ENCODE peak calls at places on chromosomes 6 and 20, in ten cellular contexts. One of them, this sample, is unnamed.
A peak's percentile ranks its signal among the peaks of the same experiment; 100 is the strongest.

GRCh38 chr20:48630342-48631075 is 197.3 kb downstream of the PREX1 start:
- DNase-seq in brain microvascular endothelial cell: no peak
- DNase-seq in GM23248: no peak
- DNase-seq in activated CD8-positive, alpha-beta T cell treated with anti-CD3 and anti-CD28 coated beads for 36 hours: no peak
- DNase-seq in activated effector memory CD4-positive, alpha-beta T cell treated with anti-CD3 and anti-CD28 coated beads, Interleukin-2, amount 50 U/mL, for 16 hours: no peak
- DNase-seq in MCF 10A: no peak
- DNase-seq in GOT3: no peak
- DNase-seq in naive thymus-derived CD4-positive, alpha-beta T cell: no peak
- DNase-seq in OCI-LY7: no peak
- DNase-seq in B cell: peak; percentile 29
- DNase-seq in this sample: no peak

GRCh38 chr6:137304020-137304780 is 85.0 kb upstream of the IFNGR1 start:
- DNase-seq in activated effector memory CD4-positive, alpha-beta T cell treated with anti-CD3 and anti-CD28 coated beads, Interleukin-2, amount 50 U/mL, for 16 hours: no peak
- DNase-seq in GM23248: no peak
- DNase-seq in OCI-LY7: no peak
- DNase-seq in naive thymus-derived CD4-positive, alpha-beta T cell: no peak
- DNase-seq in brain microvascular endothelial cell: no peak
- DNase-seq in activated CD8-positive, alpha-beta T cell treated with anti-CD3 and anti-CD28 coated beads for 36 hours: peak; percentile 10
- DNase-seq in MCF 10A: no peak
- DNase-seq in GOT3: no peak
- DNase-seq in B cell: no peak
- DNase-seq in this sample: no peak

GRCh38 chr6:26016326-26017275 is 54.0 kb downstream of the TRIM38 start:
- DNase-seq in brain microvascular endothelial cell: no peak
- DNase-seq in activated CD8-positive, alpha-beta T cell treated with anti-CD3 and anti-CD28 coated beads for 36 hours: no peak
- DNase-seq in B cell: no peak
- DNase-seq in MCF 10A: peak; percentile 47
- DNase-seq in GOT3: no peak
- DNase-seq in activated effector memory CD4-positive, alpha-beta T cell treated with anti-CD3 and anti-CD28 coated beads, Interleukin-2, amount 50 U/mL, for 16 hours: no peak
- DNase-seq in naive thymus-derived CD4-positive, alpha-beta T cell: no peak
- DNase-seq in OCI-LY7: no peak
- DNase-seq in GM23248: peak; percentile 55
- DNase-seq in this sample: no peak

GRCh38 chr6:112579601-112580000 is 232.5 kb downstream of the RFPL4B start:
- DNase-seq in B cell: no peak
- DNase-seq in GM23248: no peak
- DNase-seq in activated CD8-positive, alpha-beta T cell treated with anti-CD3 and anti-CD28 coated beads for 36 hours: no peak
- DNase-seq in brain microvascular endothelial cell: no peak
- DNase-seq in OCI-LY7: no peak
- DNase-seq in naive thymus-derived CD4-positive, alpha-beta T cell: no peak
- DNase-seq in GOT3: no peak
- DNase-seq in MCF 10A: peak; percentile 39
- DNase-seq in activated effector memory CD4-positive, alpha-beta T cell treated with anti-CD3 and anti-CD28 coated beads, Interleukin-2, amount 50 U/mL, for 16 hours: no peak
- DNase-seq in this sample: no peak

GRCh38 chr20:17803765-17804164 is 104.0 kb downstream of the BANF2 start:
- DNase-seq in naive thymus-derived CD4-positive, alpha-beta T cell: no peak
- DNase-seq in brain microvascular endothelial cell: no peak
- DNase-seq in OCI-LY7: no peak
- DNase-seq in GM23248: no peak
- DNase-seq in activated effector memory CD4-positive, alpha-beta T cell treated with anti-CD3 and anti-CD28 coated beads, Interleukin-2, amount 50 U/mL, for 16 hours: no peak
- DNase-seq in B cell: no peak
- DNase-seq in activated CD8-positive, alpha-beta T cell treated with anti-CD3 and anti-CD28 coated beads for 36 hours: no peak
- DNase-seq in MCF 10A: no peak
- DNase-seq in GOT3: no peak
- DNase-seq in this sample: no peak

GRCh38 chr6:39411465-39411864 is 89.0 kb upstream of the KCNK16 start:
- DNase-seq in OCI-LY7: no peak
- DNase-seq in B cell: no peak
- DNase-seq in MCF 10A: peak; percentile 10
- DNase-seq in brain microvascular endothelial cell: peak; percentile 69
- DNase-seq in activated effector memory CD4-positive, alpha-beta T cell treated with anti-CD3 and anti-CD28 coated beads, Interleukin-2, amount 50 U/mL, for 16 hours: no peak
- DNase-seq in naive thymus-derived CD4-positive, alpha-beta T cell: no peak
- DNase-seq in activated CD8-positive, alpha-beta T cell treated with anti-CD3 and anti-CD28 coated beads for 36 hours: no peak
- DNase-seq in GOT3: no peak
- DNase-seq in GM23248: peak; percentile 81
- DNase-seq in this sample: no peak

GRCh38 chr20:58845706-58846105 is 5.0 kb downstream of the GNAS-AS1 start:
- DNase-seq in activated effector memory CD4-positive, alpha-beta T cell treated with anti-CD3 and anti-CD28 coated beads, Interleukin-2, amount 50 U/mL, for 16 hours: no peak
- DNase-seq in GM23248: no peak
- DNase-seq in GOT3: no peak
- DNase-seq in activated CD8-positive, alpha-beta T cell treated with anti-CD3 and anti-CD28 coated beads for 36 hours: no peak
- DNase-seq in OCI-LY7: no peak
- DNase-seq in brain microvascular endothelial cell: no peak
- DNase-seq in naive thymus-derived CD4-positive, alpha-beta T cell: no peak
- DNase-seq in B cell: no peak
- DNase-seq in MCF 10A: no peak
- DNase-seq in this sample: no peak

GRCh38 chr6:163780993-163781392 is 366.5 kb downstream of the QKI start:
- DNase-seq in B cell: no peak
- DNase-seq in activated CD8-positive, alpha-beta T cell treated with anti-CD3 and anti-CD28 coated beads for 36 hours: no peak
- DNase-seq in naive thymus-derived CD4-positive, alpha-beta T cell: no peak
- DNase-seq in OCI-LY7: no peak
- DNase-seq in GM23248: no peak
- DNase-seq in activated effector memory CD4-positive, alpha-beta T cell treated with anti-CD3 and anti-CD28 coated beads, Interleukin-2, amount 50 U/mL, for 16 hours: no peak
- DNase-seq in GOT3: no peak
- DNase-seq in brain microvascular endothelial cell: no peak
- DNase-seq in MCF 10A: no peak
- DNase-seq in this sample: no peak

GRCh38 chr6:159929819-159930218 is 39.0 kb downstream of the MAS1 start:
- DNase-seq in B cell: no peak
- DNase-seq in OCI-LY7: no peak
- DNase-seq in activated CD8-positive, alpha-beta T cell treated with anti-CD3 and anti-CD28 coated beads for 36 hours: peak; percentile 37
- DNase-seq in GM23248: no peak
- DNase-seq in activated effector memory CD4-positive, alpha-beta T cell treated with anti-CD3 and anti-CD28 coated beads, Interleukin-2, amount 50 U/mL, for 16 hours: peak; percentile 87
- DNase-seq in GOT3: no peak
- DNase-seq in brain microvascular endothelial cell: no peak
- DNase-seq in naive thymus-derived CD4-positive, alpha-beta T cell: no peak
- DNase-seq in MCF 10A: peak; percentile 38
- DNase-seq in this sample: no peak

GRCh38 chr6:155162682-155163081 is 101.1 kb upstream of the CLDN20 start:
- DNase-seq in activated CD8-positive, alpha-beta T cell treated with anti-CD3 and anti-CD28 coated beads for 36 hours: no peak
- DNase-seq in GM23248: no peak
- DNase-seq in naive thymus-derived CD4-positive, alpha-beta T cell: no peak
- DNase-seq in GOT3: no peak
- DNase-seq in activated effector memory CD4-positive, alpha-beta T cell treated with anti-CD3 and anti-CD28 coated beads, Interleukin-2, amount 50 U/mL, for 16 hours: no peak
- DNase-seq in OCI-LY7: no peak
- DNase-seq in MCF 10A: no peak
- DNase-seq in B cell: no peak
- DNase-seq in brain microvascular endothelial cell: no peak
- DNase-seq in this sample: no peak

GRCh38 chr20:41669708-41670263 is 51.6 kb upstream of the CHD6 start:
- DNase-seq in MCF 10A: no peak
- DNase-seq in GOT3: no peak
- DNase-seq in brain microvascular endothelial cell: no peak
- DNase-seq in B cell: no peak
- DNase-seq in activated effector memory CD4-positive, alpha-beta T cell treated with anti-CD3 and anti-CD28 coated beads, Interleukin-2, amount 50 U/mL, for 16 hours: no peak
- DNase-seq in OCI-LY7: no peak
- DNase-seq in GM23248: peak; percentile 3
- DNase-seq in activated CD8-positive, alpha-beta T cell treated with anti-CD3 and anti-CD28 coated beads for 36 hours: no peak
- DNase-seq in naive thymus-derived CD4-positive, alpha-beta T cell: no peak
- DNase-seq in this sample: no peak

GRCh38 chr6:54282186-54282585 is 26.1 kb upstream of the TINAG start:
- DNase-seq in activated CD8-positive, alpha-beta T cell treated with anti-CD3 and anti-CD28 coated beads for 36 hours: no peak
- DNase-seq in naive thymus-derived CD4-positive, alpha-beta T cell: no peak
- DNase-seq in B cell: no peak
- DNase-seq in GOT3: no peak
- DNase-seq in activated effector memory CD4-positive, alpha-beta T cell treated with anti-CD3 and anti-CD28 coated beads, Interleukin-2, amount 50 U/mL, for 16 hours: no peak
- DNase-seq in OCI-LY7: no peak
- DNase-seq in MCF 10A: no peak
- DNase-seq in brain microvascular endothelial cell: peak; percentile 30
- DNase-seq in GM23248: peak; percentile 83
- DNase-seq in this sample: no peak

GRCh38 chr6:41338654-41339053 is 3.2 kb downstream of the NCR2 start:
- DNase-seq in brain microvascular endothelial cell: no peak
- DNase-seq in GM23248: no peak
- DNase-seq in activated CD8-positive, alpha-beta T cell treated with anti-CD3 and anti-CD28 coated beads for 36 hours: no peak
- DNase-seq in MCF 10A: no peak
- DNase-seq in OCI-LY7: no peak
- DNase-seq in B cell: no peak
- DNase-seq in naive thymus-derived CD4-positive, alpha-beta T cell: no peak
- DNase-seq in GOT3: no peak
- DNase-seq in activated effector memory CD4-positive, alpha-beta T cell treated with anti-CD3 and anti-CD28 coated beads, Interleukin-2, amount 50 U/mL, for 16 hours: no peak
- DNase-seq in this sample: no peak

GRCh38 chr6:135909737-135910387 is 58.4 kb downstream of the PDE7B start:
- DNase-seq in MCF 10A: peak; percentile 83
- DNase-seq in activated CD8-positive, alpha-beta T cell treated with anti-CD3 and anti-CD28 coated beads for 36 hours: peak; percentile 74
- DNase-seq in brain microvascular endothelial cell: peak; percentile 35
- DNase-seq in OCI-LY7: peak; percentile 59
- DNase-seq in GM23248: peak; percentile 57
- DNase-seq in GOT3: no peak
- DNase-seq in B cell: peak; percentile 51
- DNase-seq in naive thymus-derived CD4-positive, alpha-beta T cell: peak; percentile 73
- DNase-seq in activated effector memory CD4-positive, alpha-beta T cell treated with anti-CD3 and anti-CD28 coated beads, Interleukin-2, amount 50 U/mL, for 16 hours: peak; percentile 64
- DNase-seq in this sample: no peak

GRCh38 chr6:33761922-33762629 is 15.4 kb upstream of the IP6K3 start:
- DNase-seq in brain microvascular endothelial cell: peak; percentile 22
- DNase-seq in activated CD8-positive, alpha-beta T cell treated with anti-CD3 and anti-CD28 coated beads for 36 hours: peak; percentile 68
- DNase-seq in GM23248: peak; percentile 56
- DNase-seq in OCI-LY7: peak; percentile 52
- DNase-seq in activated effector memory CD4-positive, alpha-beta T cell treated with anti-CD3 and anti-CD28 coated beads, Interleukin-2, amount 50 U/mL, for 16 hours: peak; percentile 70
- DNase-seq in MCF 10A: peak; percentile 75
- DNase-seq in GOT3: no peak
- DNase-seq in B cell: no peak
- DNase-seq in naive thymus-derived CD4-positive, alpha-beta T cell: peak; percentile 32
- DNase-seq in this sample: peak; percentile 33

GRCh38 chr20:50359607-50360217 is 150.5 kb upstream of the PTPN1 start:
- DNase-seq in OCI-LY7: no peak
- DNase-seq in naive thymus-derived CD4-positive, alpha-beta T cell: no peak
- DNase-seq in MCF 10A: no peak
- DNase-seq in activated CD8-positive, alpha-beta T cell treated with anti-CD3 and anti-CD28 coated beads for 36 hours: no peak
- DNase-seq in GM23248: no peak
- DNase-seq in B cell: no peak
- DNase-seq in GOT3: no peak
- DNase-seq in brain microvascular endothelial cell: no peak
- DNase-seq in activated effector memory CD4-positive, alpha-beta T cell treated with anti-CD3 and anti-CD28 coated beads, Interleukin-2, amount 50 U/mL, for 16 hours: no peak
- DNase-seq in this sample: no peak

GRCh38 chr6:44635486-44635885 is 248.0 kb downstream of the CDC5L start:
- DNase-seq in B cell: no peak
- DNase-seq in naive thymus-derived CD4-positive, alpha-beta T cell: no peak
- DNase-seq in GOT3: no peak
- DNase-seq in activated CD8-positive, alpha-beta T cell treated with anti-CD3 and anti-CD28 coated beads for 36 hours: no peak
- DNase-seq in brain microvascular endothelial cell: no peak
- DNase-seq in OCI-LY7: no peak
- DNase-seq in activated effector memory CD4-positive, alpha-beta T cell treated with anti-CD3 and anti-CD28 coated beads, Interleukin-2, amount 50 U/mL, for 16 hours: no peak
- DNase-seq in GM23248: no peak
- DNase-seq in MCF 10A: no peak
- DNase-seq in this sample: no peak

GRCh38 chr20:31859266-31859997 is 10.9 kb downstream of the DUSP15 start:
- DNase-seq in GM23248: no peak
- DNase-seq in GOT3: no peak
- DNase-seq in B cell: no peak
- DNase-seq in activated CD8-positive, alpha-beta T cell treated with anti-CD3 and anti-CD28 coated beads for 36 hours: no peak
- DNase-seq in OCI-LY7: no peak
- DNase-seq in MCF 10A: no peak
- DNase-seq in activated effector memory CD4-positive, alpha-beta T cell treated with anti-CD3 and anti-CD28 coated beads, Interleukin-2, amount 50 U/mL, for 16 hours: peak; percentile 56
- DNase-seq in brain microvascular endothelial cell: no peak
- DNase-seq in naive thymus-derived CD4-positive, alpha-beta T cell: no peak
- DNase-seq in this sample: no peak

GRCh38 chr20:53194310-53194709 is 222.2 kb downstream of the TSHZ2 start:
- DNase-seq in MCF 10A: no peak
- DNase-seq in GM23248: no peak
- DNase-seq in OCI-LY7: no peak
- DNase-seq in naive thymus-derived CD4-positive, alpha-beta T cell: no peak
- DNase-seq in activated CD8-positive, alpha-beta T cell treated with anti-CD3 and anti-CD28 coated beads for 36 hours: no peak
- DNase-seq in GOT3: no peak
- DNase-seq in B cell: no peak
- DNase-seq in brain microvascular endothelial cell: no peak
- DNase-seq in activated effector memory CD4-positive, alpha-beta T cell treated with anti-CD3 and anti-CD28 coated beads, Interleukin-2, amount 50 U/mL, for 16 hours: no peak
- DNase-seq in this sample: no peak

GRCh38 chr6:134426623-134427022 is 108.7 kb upstream of the SGK1 start:
- DNase-seq in brain microvascular endothelial cell: no peak
- DNase-seq in GM23248: no peak
- DNase-seq in GOT3: no peak
- DNase-seq in naive thymus-derived CD4-positive, alpha-beta T cell: no peak
- DNase-seq in activated CD8-positive, alpha-beta T cell treated with anti-CD3 and anti-CD28 coated beads for 36 hours: no peak
- DNase-seq in MCF 10A: no peak
- DNase-seq in activated effector memory CD4-positive, alpha-beta T cell treated with anti-CD3 and anti-CD28 coated beads, Interleukin-2, amount 50 U/mL, for 16 hours: no peak
- DNase-seq in B cell: no peak
- DNase-seq in OCI-LY7: no peak
- DNase-seq in this sample: no peak

GRCh38 chr6:20686142-20686541 is 151.9 kb downstream of the CDKAL1 start:
- DNase-seq in GOT3: no peak
- DNase-seq in GM23248: no peak
- DNase-seq in OCI-LY7: no peak
- DNase-seq in naive thymus-derived CD4-positive, alpha-beta T cell: no peak
- DNase-seq in brain microvascular endothelial cell: no peak
- DNase-seq in MCF 10A: no peak
- DNase-seq in activated CD8-positive, alpha-beta T cell treated with anti-CD3 and anti-CD28 coated beads for 36 hours: no peak
- DNase-seq in B cell: no peak
- DNase-seq in activated effector memory CD4-positive, alpha-beta T cell treated with anti-CD3 and anti-CD28 coated beads, Interleukin-2, amount 50 U/mL, for 16 hours: no peak
- DNase-seq in this sample: no peak

GRCh38 chr6:32940656-32941411 is at the start of gene HLA-DMB:
- DNase-seq in B cell: peak; percentile 64
- DNase-seq in MCF 10A: peak; percentile 75
- DNase-seq in GOT3: no peak
- DNase-seq in OCI-LY7: peak; percentile 91
- DNase-seq in GM23248: peak; percentile 80
- DNase-seq in brain microvascular endothelial cell: peak; percentile 58
- DNase-seq in naive thymus-derived CD4-positive, alpha-beta T cell: peak; percentile 73
- DNase-seq in activated effector memory CD4-positive, alpha-beta T cell treated with anti-CD3 and anti-CD28 coated beads, Interleukin-2, amount 50 U/mL, for 16 hours: peak; percentile 65
- DNase-seq in activated CD8-positive, alpha-beta T cell treated with anti-CD3 and anti-CD28 coated beads for 36 hours: peak; percentile 69
- DNase-seq in this sample: no peak

GRCh38 chr6:142796571-142796970 is 148.4 kb downstream of the HIVEP2 start:
- DNase-seq in activated effector memory CD4-positive, alpha-beta T cell treated with anti-CD3 and anti-CD28 coated beads, Interleukin-2, amount 50 U/mL, for 16 hours: no peak
- DNase-seq in naive thymus-derived CD4-positive, alpha-beta T cell: no peak
- DNase-seq in B cell: no peak
- DNase-seq in brain microvascular endothelial cell: peak; percentile 43
- DNase-seq in GOT3: no peak
- DNase-seq in GM23248: peak; percentile 63
- DNase-seq in OCI-LY7: no peak
- DNase-seq in MCF 10A: peak; percentile 66
- DNase-seq in activated CD8-positive, alpha-beta T cell treated with anti-CD3 and anti-CD28 coated beads for 36 hours: no peak
- DNase-seq in this sample: no peak